ENCODE peak calls at places on chromosomes 2 and 18, in seven cellular contexts. One of them, this sample, is unnamed. For H3K4me1, the result is how much of the 10 kb centered on the place peaks cover.

GRCh38 chr2:101736233-101736632 is 38.7 kb downstream of the MAP4K4 start:
- DNase-seq in aorta: no peak
- DNase-seq in effector memory CD4-positive, alpha-beta T cell: no peak
- DNase-seq in upper lobe of right lung: no peak
- DNase-seq in CD4-positive, CD25-positive, alpha-beta regulatory T cell: no peak
- DNase-seq in fibroblast of lung: no peak
- DNase-seq in GM23248: peak
- DNase-seq in this sample: no peak

GRCh38 chr2:218219934-218220333 is 2.9 kb downstream of the ARPC2 start:
- DNase-seq in aorta: no peak
- DNase-seq in effector memory CD4-positive, alpha-beta T cell: no peak
- DNase-seq in upper lobe of right lung: no peak
- DNase-seq in CD4-positive, CD25-positive, alpha-beta regulatory T cell: no peak
- DNase-seq in fibroblast of lung: no peak
- DNase-seq in GM23248: no peak
- DNase-seq in this sample: no peak

GRCh38 chr2:231211461-231211860 is 13.0 kb downstream of the ARMC9 start:
- DNase-seq in aorta: no peak
- DNase-seq in effector memory CD4-positive, alpha-beta T cell: no peak
- DNase-seq in upper lobe of right lung: no peak
- DNase-seq in CD4-positive, CD25-positive, alpha-beta regulatory T cell: no peak
- DNase-seq in fibroblast of lung: peak
- DNase-seq in GM23248: no peak
- DNase-seq in this sample: no peak

GRCh38 chr2:241391892-241392665 is 36.0 kb downstream of the FARP2 start:
- DNase-seq in aorta: no peak
- DNase-seq in effector memory CD4-positive, alpha-beta T cell: no peak
- DNase-seq in upper lobe of right lung: no peak
- DNase-seq in CD4-positive, CD25-positive, alpha-beta regulatory T cell: peak
- DNase-seq in fibroblast of lung: peak
- DNase-seq in GM23248: peak
- DNase-seq in this sample: no peak

GRCh38 chr2:215749092-215749957 is 264.0 kb downstream of the MREG start:
- DNase-seq in aorta: peak
- DNase-seq in effector memory CD4-positive, alpha-beta T cell: no peak
- DNase-seq in upper lobe of right lung: peak
- DNase-seq in CD4-positive, CD25-positive, alpha-beta regulatory T cell: no peak
- DNase-seq in fibroblast of lung: peak
- DNase-seq in GM23248: peak
- DNase-seq in this sample: peak

GRCh38 chr2:102258386-102259074 is 52.8 kb upstream of the IL1RL1 start:
- DNase-seq in aorta: no peak
- DNase-seq in effector memory CD4-positive, alpha-beta T cell: no peak
- DNase-seq in upper lobe of right lung: no peak
- DNase-seq in CD4-positive, CD25-positive, alpha-beta regulatory T cell: peak
- DNase-seq in fibroblast of lung: peak
- DNase-seq in GM23248: peak
- DNase-seq in this sample: no peak

GRCh38 chr2:135798762-135799161 is 38.2 kb downstream of the LCT start:
- DNase-seq in aorta: no peak
- DNase-seq in effector memory CD4-positive, alpha-beta T cell: no peak
- DNase-seq in upper lobe of right lung: no peak
- DNase-seq in CD4-positive, CD25-positive, alpha-beta regulatory T cell: no peak
- DNase-seq in fibroblast of lung: no peak
- DNase-seq in GM23248: peak
- DNase-seq in this sample: no peak

GRCh38 chr2:151361674-151362380 is 4.4 kb downstream of the TNFAIP6 start:
- DNase-seq in aorta: no peak
- DNase-seq in effector memory CD4-positive, alpha-beta T cell: no peak
- DNase-seq in upper lobe of right lung: no peak
- DNase-seq in CD4-positive, CD25-positive, alpha-beta regulatory T cell: no peak
- DNase-seq in fibroblast of lung: no peak
- DNase-seq in GM23248: peak
- DNase-seq in this sample: no peak

GRCh38 chr2:171013851-171014250 is 84.8 kb downstream of the GORASP2 start:
- DNase-seq in aorta: no peak
- DNase-seq in effector memory CD4-positive, alpha-beta T cell: no peak
- DNase-seq in upper lobe of right lung: no peak
- DNase-seq in CD4-positive, CD25-positive, alpha-beta regulatory T cell: no peak
- DNase-seq in fibroblast of lung: no peak
- DNase-seq in GM23248: no peak
- DNase-seq in this sample: no peak

GRCh38 chr18:35639296-35639695 is 57.8 kb downstream of the GALNT1 start:
- DNase-seq in aorta: no peak
- DNase-seq in effector memory CD4-positive, alpha-beta T cell: no peak
- DNase-seq in upper lobe of right lung: no peak
- DNase-seq in CD4-positive, CD25-positive, alpha-beta regulatory T cell: no peak
- DNase-seq in fibroblast of lung: no peak
- DNase-seq in GM23248: no peak
- DNase-seq in this sample: no peak

GRCh38 chr2:230583593-230583992 is 129.0 kb upstream of the CAB39 start:
- DNase-seq in aorta: no peak
- DNase-seq in effector memory CD4-positive, alpha-beta T cell: no peak
- DNase-seq in upper lobe of right lung: no peak
- DNase-seq in CD4-positive, CD25-positive, alpha-beta regulatory T cell: no peak
- DNase-seq in fibroblast of lung: no peak
- DNase-seq in GM23248: no peak
- DNase-seq in this sample: no peak

GRCh38 chr2:144133881-144134280 is 386.0 kb downstream of the ZEB2 start:
- DNase-seq in aorta: no peak
- DNase-seq in effector memory CD4-positive, alpha-beta T cell: no peak
- DNase-seq in upper lobe of right lung: no peak
- DNase-seq in CD4-positive, CD25-positive, alpha-beta regulatory T cell: no peak
- DNase-seq in fibroblast of lung: no peak
- DNase-seq in GM23248: no peak
- DNase-seq in this sample: no peak

GRCh38 chr2:160051374-160051800 is 11.0 kb downstream of the PLA2R1 start:
- DNase-seq in aorta: no peak
- DNase-seq in effector memory CD4-positive, alpha-beta T cell: no peak
- DNase-seq in upper lobe of right lung: no peak
- DNase-seq in CD4-positive, CD25-positive, alpha-beta regulatory T cell: no peak
- DNase-seq in fibroblast of lung: no peak
- DNase-seq in GM23248: peak
- DNase-seq in this sample: no peak

GRCh38 chr2:47069628-47070154 is 85.4 kb downstream of the STPG4 start:
- DNase-seq in aorta: peak
- DNase-seq in effector memory CD4-positive, alpha-beta T cell: no peak
- DNase-seq in upper lobe of right lung: peak
- DNase-seq in CD4-positive, CD25-positive, alpha-beta regulatory T cell: no peak
- DNase-seq in fibroblast of lung: peak
- DNase-seq in GM23248: peak
- DNase-seq in this sample: peak
- H3K4me1 ChIP-seq in aorta: under half
- H3K4me1 ChIP-seq in effector memory CD4-positive, alpha-beta T cell: under half
- H3K4me1 ChIP-seq in upper lobe of right lung: half or more
- H3K4me1 ChIP-seq in CD4-positive, CD25-positive, alpha-beta regulatory T cell: under half
- H3K4me1 ChIP-seq in fibroblast of lung: half or more
- H3K4me1 ChIP-seq in GM23248: half or more
- H3K4me1 ChIP-seq in this sample: half or more

GRCh38 chr18:2978208-2978607 is 34.7 kb downstream of the LPIN2 start:
- DNase-seq in aorta: no peak
- DNase-seq in effector memory CD4-positive, alpha-beta T cell: no peak
- DNase-seq in upper lobe of right lung: no peak
- DNase-seq in CD4-positive, CD25-positive, alpha-beta regulatory T cell: no peak
- DNase-seq in fibroblast of lung: no peak
- DNase-seq in GM23248: peak
- DNase-seq in this sample: no peak
- H3K4me1 ChIP-seq in aorta: under half
- H3K4me1 ChIP-seq in effector memory CD4-positive, alpha-beta T cell: under half
- H3K4me1 ChIP-seq in upper lobe of right lung: half or more
- H3K4me1 ChIP-seq in CD4-positive, CD25-positive, alpha-beta regulatory T cell: half or more
- H3K4me1 ChIP-seq in fibroblast of lung: under half
- H3K4me1 ChIP-seq in GM23248: half or more
- H3K4me1 ChIP-seq in this sample: half or more

GRCh38 chr2:188315750-188316149 is 24.1 kb downstream of the GULP1 start:
- DNase-seq in aorta: no peak
- DNase-seq in effector memory CD4-positive, alpha-beta T cell: no peak
- DNase-seq in upper lobe of right lung: no peak
- DNase-seq in CD4-positive, CD25-positive, alpha-beta regulatory T cell: no peak
- DNase-seq in fibroblast of lung: no peak
- DNase-seq in GM23248: no peak
- DNase-seq in this sample: no peak
- H3K4me1 ChIP-seq in aorta: under half
- H3K4me1 ChIP-seq in effector memory CD4-positive, alpha-beta T cell: under half
- H3K4me1 ChIP-seq in upper lobe of right lung: under half
- H3K4me1 ChIP-seq in CD4-positive, CD25-positive, alpha-beta regulatory T cell: under half
- H3K4me1 ChIP-seq in fibroblast of lung: under half
- H3K4me1 ChIP-seq in GM23248: under half
- H3K4me1 ChIP-seq in this sample: under half

DNA sequence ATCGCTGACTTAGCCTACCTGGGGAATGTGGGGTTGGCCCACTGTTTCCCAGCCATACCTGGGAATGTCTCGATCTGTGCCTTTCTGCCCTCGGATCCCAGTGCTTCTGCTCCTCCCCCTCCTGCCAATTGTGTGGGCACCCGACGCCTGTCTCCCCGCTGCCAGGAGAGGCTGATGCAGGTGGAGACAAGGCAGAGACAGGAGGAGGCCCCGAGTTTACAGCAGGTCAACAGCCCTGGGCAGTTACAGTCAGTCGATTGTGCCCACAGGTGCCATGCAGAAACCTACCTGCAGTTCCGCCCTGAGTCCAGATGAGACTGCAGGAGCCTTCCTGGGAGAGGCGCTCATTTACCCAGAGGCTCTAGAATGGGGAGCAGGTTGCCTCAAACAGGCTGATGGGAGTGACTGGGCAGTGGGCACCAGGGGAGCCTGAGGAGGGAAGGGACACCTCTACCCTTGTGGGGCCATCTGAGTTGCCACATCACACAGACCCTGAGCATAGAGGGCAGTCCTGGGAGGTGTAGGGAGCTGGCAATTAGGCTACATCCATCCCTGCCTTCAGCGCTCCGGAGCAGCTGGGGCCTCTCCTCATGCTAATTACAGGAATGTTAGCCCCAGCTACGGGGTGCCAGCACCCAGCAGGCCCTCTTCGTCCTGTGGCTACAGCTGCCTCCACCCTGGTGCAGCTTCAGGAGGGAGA is 300.1 kb downstream of the NDUFA10 start:
- DNase-seq in aorta: no peak
- DNase-seq in effector memory CD4-positive, alpha-beta T cell: no peak
- DNase-seq in upper lobe of right lung: peak
- DNase-seq in CD4-positive, CD25-positive, alpha-beta regulatory T cell: no peak
- DNase-seq in fibroblast of lung: no peak
- DNase-seq in GM23248: no peak
- DNase-seq in this sample: no peak
- H3K4me1 ChIP-seq in aorta: under half
- H3K4me1 ChIP-seq in effector memory CD4-positive, alpha-beta T cell: under half
- H3K4me1 ChIP-seq in upper lobe of right lung: under half
- H3K4me1 ChIP-seq in CD4-positive, CD25-positive, alpha-beta regulatory T cell: under half
- H3K4me1 ChIP-seq in fibroblast of lung: under half
- H3K4me1 ChIP-seq in GM23248: under half
- H3K4me1 ChIP-seq in this sample: under half

DNA sequence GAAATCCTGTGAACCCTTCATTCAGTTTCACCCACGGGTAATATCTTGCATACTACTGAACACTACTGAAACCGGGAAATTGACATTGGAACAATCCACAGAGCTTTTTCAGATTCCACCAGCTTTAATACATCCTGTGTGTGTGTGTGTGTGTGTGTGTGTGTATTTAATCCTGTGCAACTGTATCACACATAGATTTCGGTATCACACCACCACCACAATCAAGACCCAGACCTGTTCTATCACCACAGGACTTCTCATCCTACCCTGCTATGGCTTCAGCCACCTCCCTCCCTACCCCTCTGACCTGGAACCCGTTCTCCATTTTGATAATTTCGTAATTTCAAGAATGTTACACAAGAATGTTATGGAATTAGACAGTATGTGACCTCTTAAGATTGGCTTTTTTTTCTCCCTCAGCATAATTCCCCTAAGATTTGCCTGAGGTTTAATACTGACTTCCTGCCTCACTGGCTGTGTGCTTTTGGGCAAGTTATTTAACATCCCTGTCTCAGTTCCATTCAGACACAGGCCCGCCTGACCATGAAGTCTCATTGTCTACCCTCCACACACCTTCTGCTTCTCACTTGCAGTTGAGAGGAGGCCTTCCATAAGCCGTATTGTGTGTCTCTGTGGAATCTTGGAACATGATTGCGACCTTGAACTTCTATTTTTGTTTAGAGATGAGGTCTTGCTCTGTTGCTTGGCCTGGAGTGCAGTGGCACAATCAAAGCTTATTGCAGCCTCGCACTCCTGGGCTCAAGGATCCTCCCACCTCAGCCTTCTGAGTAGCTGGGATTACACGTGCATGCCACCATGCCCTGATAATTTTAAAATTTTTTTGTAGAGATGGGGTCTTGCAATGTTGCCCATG is 14.4 kb upstream of the TMEM131 start:
- DNase-seq in aorta: no peak
- DNase-seq in effector memory CD4-positive, alpha-beta T cell: no peak
- DNase-seq in upper lobe of right lung: no peak
- DNase-seq in CD4-positive, CD25-positive, alpha-beta regulatory T cell: no peak
- DNase-seq in fibroblast of lung: no peak
- DNase-seq in GM23248: no peak
- DNase-seq in this sample: no peak
- H3K4me1 ChIP-seq in aorta: under half
- H3K4me1 ChIP-seq in effector memory CD4-positive, alpha-beta T cell: under half
- H3K4me1 ChIP-seq in upper lobe of right lung: under half
- H3K4me1 ChIP-seq in CD4-positive, CD25-positive, alpha-beta regulatory T cell: under half
- H3K4me1 ChIP-seq in fibroblast of lung: under half
- H3K4me1 ChIP-seq in GM23248: under half
- H3K4me1 ChIP-seq in this sample: under half

DNA sequence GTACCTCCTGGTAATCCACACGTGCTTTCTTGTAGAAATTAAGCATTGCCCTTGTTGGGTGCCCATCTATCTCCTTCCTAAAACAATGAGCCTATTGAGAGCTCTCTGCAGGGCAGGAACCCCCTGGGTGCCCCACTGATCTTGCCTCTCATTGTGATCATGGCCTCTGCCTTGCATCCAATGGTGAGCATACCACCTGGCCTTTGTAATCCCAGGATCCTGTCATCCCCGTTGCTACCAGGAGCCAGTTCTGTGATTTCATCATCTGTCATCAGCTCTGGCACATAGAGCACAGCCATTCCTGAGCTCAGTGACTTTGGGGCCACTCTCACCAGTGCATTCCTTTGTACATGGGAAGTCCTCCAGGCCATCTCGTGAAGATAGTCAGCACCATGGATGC is 381.0 kb upstream of the ID2 start:
- DNase-seq in aorta: no peak
- DNase-seq in effector memory CD4-positive, alpha-beta T cell: no peak
- DNase-seq in upper lobe of right lung: no peak
- DNase-seq in CD4-positive, CD25-positive, alpha-beta regulatory T cell: no peak
- DNase-seq in fibroblast of lung: no peak
- DNase-seq in GM23248: no peak
- DNase-seq in this sample: no peak
- H3K4me1 ChIP-seq in aorta: under half
- H3K4me1 ChIP-seq in effector memory CD4-positive, alpha-beta T cell: under half
- H3K4me1 ChIP-seq in upper lobe of right lung: under half
- H3K4me1 ChIP-seq in CD4-positive, CD25-positive, alpha-beta regulatory T cell: under half
- H3K4me1 ChIP-seq in fibroblast of lung: under half
- H3K4me1 ChIP-seq in GM23248: under half
- H3K4me1 ChIP-seq in this sample: under half

GRCh38 chr2:30235008-30235655 is 3.8 kb downstream of the LBH start:
- DNase-seq in aorta: no peak
- DNase-seq in effector memory CD4-positive, alpha-beta T cell: peak
- DNase-seq in upper lobe of right lung: no peak
- DNase-seq in CD4-positive, CD25-positive, alpha-beta regulatory T cell: peak
- DNase-seq in fibroblast of lung: no peak
- DNase-seq in GM23248: peak
- DNase-seq in this sample: no peak
- H3K4me1 ChIP-seq in aorta: under half
- H3K4me1 ChIP-seq in effector memory CD4-positive, alpha-beta T cell: half or more
- H3K4me1 ChIP-seq in upper lobe of right lung: under half
- H3K4me1 ChIP-seq in CD4-positive, CD25-positive, alpha-beta regulatory T cell: half or more
- H3K4me1 ChIP-seq in fibroblast of lung: under half
- H3K4me1 ChIP-seq in GM23248: half or more
- H3K4me1 ChIP-seq in this sample: half or more